ENCODE peak calls at places on chromosomes 6 and 20, in six cellular contexts. O is astrocyte of the spinal cord, M is AG04449, D is cardiac fibroblast, L is AG10803, G is bronchial epithelial cell. Z is an unnamed sample.

GRCh38 chr6:169965657-169966311 is 214.4 kb downstream of the ERMARD start:
- DNase-seq in D (no peak), O (no peak), M (no peak), L (no peak), G (no peak), Z (no peak)

GRCh38 chr6:37317312-37318038 is 36.3 kb upstream of the RNF8 start:
- DNase-seq in G (no peak), D (no peak), L (no peak), O (no peak), M (no peak), Z (no peak)

GRCh38 chr6:168127384-168127868 is 48.4 kb upstream of the FRMD1 start:
- DNase-seq in L (no peak), G (no peak), D (no peak), O (no peak), M (no peak), Z (no peak)

GRCh38 chr6:119562168-119562567 is 212.6 kb upstream of the MAN1A1 start:
- DNase-seq in D (no peak), G (no peak), L (no peak), O (no peak), M (no peak), Z (no peak)

GRCh38 chr6:170035896-170036295 is 255.0 kb downstream of the DLL1 start:
- DNase-seq in G (no peak), D (no peak), M (no peak), L (no peak), O (no peak), Z (no peak)

GRCh38 chr6:137698636-137699035 is 168.4 kb upstream of the TNFAIP3 start:
- DNase-seq in M (no peak), O (peak; percentile 10), D (no peak), G (no peak), L (peak; percentile 36), Z (no peak)

GRCh38 chr6:2857580-2858337 is 16.1 kb upstream of the SERPINB1 start:
- DNase-seq in L (peak; percentile 37), M (no peak), O (peak; percentile 83), D (peak; percentile 84), G (no peak), Z (peak; percentile 53)

GRCh38 chr6:48111143-48111506 is at the start of gene PTCHD4:
- DNase-seq in D (peak; percentile 55), M (no peak), O (peak; percentile 77), L (peak; percentile 33), G (peak; percentile 98), Z (peak; percentile 69)

GRCh38 chr6:145241039-145241438 is 494.3 kb downstream of the EPM2A start:
- DNase-seq in D (peak; percentile 74), G (peak; percentile 80), M (peak; percentile 47), L (peak; percentile 55), O (peak; percentile 81), Z (peak; percentile 89)

GRCh38 chr6:14284969-14285368 is 167.4 kb downstream of the CD83 start:
- DNase-seq in L (no peak), D (no peak), O (no peak), M (no peak), G (no peak), Z (no peak)

GRCh38 chr6:170279977-170280688 is 10.7 kb downstream of the DLL1 start:
- DNase-seq in O (no peak), M (no peak), L (peak; percentile 44), G (peak; percentile 67), D (peak; percentile 47), Z (peak; percentile 60)

GRCh38 chr6:33904050-33904827 is 100.4 kb upstream of the MLN start:
- DNase-seq in L (no peak), G (no peak), D (no peak), M (no peak), O (no peak), Z (no peak)

GRCh38 chr6:156752666-156753301 is 24.4 kb upstream of the ARID1B start:
- DNase-seq in D (no peak), O (no peak), M (no peak), G (no peak), L (no peak), Z (no peak)

GRCh38 chr6:168916576-168917207 is 337.0 kb downstream of the THBS2 start:
- DNase-seq in G (no peak), L (peak; percentile 82), D (no peak), O (no peak), M (no peak), Z (peak; percentile 25)

GRCh38 chr6:50850860-50851259 is 32.2 kb downstream of the TFAP2B start:
- DNase-seq in L (no peak), G (no peak), D (no peak), M (no peak), O (no peak), Z (no peak)

GRCh38 chr6:3433005-3433404 is 23.8 kb downstream of the SLC22A23 start:
- DNase-seq in D (no peak), O (no peak), M (no peak), G (no peak), L (no peak), Z (no peak)

GRCh38 chr6:168088161-168089106 is 9.4 kb upstream of the FRMD1 start:
- DNase-seq in G (no peak), M (peak; percentile 16), D (no peak), O (peak; percentile 19), L (peak; percentile 28), Z (peak; percentile 2)

GRCh38 chr20:25274891-25275812 is 27.3 kb downstream of the PYGB start:
- DNase-seq in O (no peak), D (no peak), L (no peak), G (no peak), M (no peak), Z (no peak)

GRCh38 chr20:15700147-15700765 is 873.0 kb downstream of the KIF16B start:
- DNase-seq in O (no peak), M (no peak), D (no peak), G (peak; percentile 75), L (no peak), Z (no peak)

DNA sequence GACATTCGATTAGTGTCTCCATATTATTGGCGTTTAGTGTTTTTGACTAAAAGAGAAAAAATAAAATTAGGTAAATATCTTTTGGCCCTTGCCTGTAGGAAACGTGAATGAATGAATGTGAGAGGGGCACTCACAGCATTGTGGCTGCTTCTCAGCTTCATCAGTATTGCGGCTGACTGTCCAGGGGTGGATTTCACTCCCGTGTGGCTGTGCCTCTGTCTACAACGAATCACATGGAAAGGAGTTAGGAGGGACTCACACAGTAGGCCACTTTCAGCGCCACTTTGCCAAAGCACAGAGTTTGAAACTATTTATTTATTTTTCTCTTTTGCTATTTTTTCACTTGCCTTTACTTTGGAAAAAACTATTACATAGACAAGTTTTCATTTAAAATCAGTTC is 805 bp downstream of the TAGAP start:
- DNase-seq in M (no peak), L (no peak), G (no peak), O (no peak), D (no peak), Z (no peak)
- H3K4me3 ChIP-seq in M (no peak overlapping the region), L (no peak overlapping the region), G (no peak overlapping the region), O (no peak overlapping the region), D (no peak overlapping the region), Z (no peak overlapping the region)

DNA sequence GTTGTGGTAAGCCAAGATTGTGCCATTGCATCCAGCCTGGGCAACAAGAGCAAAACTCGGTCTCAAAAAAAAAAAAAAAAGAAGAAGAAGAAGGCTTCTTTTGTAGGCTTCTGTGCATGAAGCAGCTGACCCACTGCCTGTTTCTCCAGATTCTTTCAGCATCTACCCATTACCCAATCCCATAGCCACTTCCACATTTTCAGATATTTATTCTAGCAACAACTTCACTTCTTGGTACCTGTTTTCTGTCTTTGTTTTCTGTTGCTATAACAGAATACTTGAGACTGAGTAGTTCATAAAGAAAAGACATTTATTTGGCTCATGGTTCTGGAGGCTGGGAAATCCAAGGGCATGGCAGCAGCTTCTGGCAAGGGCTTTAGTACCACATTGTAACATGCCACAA is 95.3 kb upstream of the SGK1 start:
- DNase-seq in G (no peak), L (no peak), D (no peak), M (no peak), O (no peak), Z (no peak)
- TF ChIP-seq CTCF in G (no peak), L (no peak), D (no peak), M (no peak), O (no peak), Z (no peak)

GRCh38 chr6:5937936-5938706 is 68.6 kb downstream of the NRN1 start:
- DNase-seq in L (no peak), O (no peak), G (no peak), M (no peak), D (no peak), Z (no peak)

GRCh38 chr6:5937516-5937915 is 69.2 kb downstream of the NRN1 start:
- DNase-seq in O (no peak), M (no peak), D (no peak), G (no peak), L (no peak), Z (peak; percentile 15)

GRCh38 chr6:5938934-5939333 is 67.8 kb downstream of the NRN1 start:
- DNase-seq in M (no peak), D (no peak), G (no peak), O (no peak), L (no peak), Z (no peak)

GRCh38 chr6:5936140-5936539 is 70.6 kb downstream of the NRN1 start:
- DNase-seq in D (no peak), G (no peak), O (no peak), M (no peak), L (peak; percentile 40), Z (no peak)

GRCh38 chr6:5936611-5937010 is 70.1 kb downstream of the NRN1 start:
- DNase-seq in G (no peak), M (no peak), D (no peak), O (no peak), L (peak; percentile 82), Z (peak; percentile 12)
- H3K4me3 ChIP-seq in G (no peak overlapping the region), M (no peak overlapping the region), D (no peak overlapping the region), O (no peak overlapping the region), L (no peak overlapping the region), Z (no peak overlapping the region)

GRCh38 chr6:26197736-26198625 is 110.8 kb downstream of the HFE start:
- DNase-seq in O (peak; percentile 49), M (no peak), L (no peak), G (peak; percentile 45), D (peak; percentile 58), Z (peak; percentile 41)

GRCh38 chr6:26195376-26195923 is 108.2 kb downstream of the HFE start:
- DNase-seq in D (peak; percentile 97), L (peak; percentile 95), G (peak; percentile 92), O (peak; percentile 96), M (peak; percentile 88), Z (peak; percentile 92)

GRCh38 chr6:26195924-26196845 is 109.0 kb downstream of the HFE start:
- DNase-seq in L (no peak), O (peak; percentile 25), M (no peak), G (no peak), D (peak; percentile 52), Z (no peak)

GRCh38 chr6:26198626-26199056 is 111.4 kb downstream of the HFE start:
- DNase-seq in L (no peak), O (peak; percentile 66), M (no peak), G (peak; percentile 49), D (no peak), Z (no peak)

DNA sequence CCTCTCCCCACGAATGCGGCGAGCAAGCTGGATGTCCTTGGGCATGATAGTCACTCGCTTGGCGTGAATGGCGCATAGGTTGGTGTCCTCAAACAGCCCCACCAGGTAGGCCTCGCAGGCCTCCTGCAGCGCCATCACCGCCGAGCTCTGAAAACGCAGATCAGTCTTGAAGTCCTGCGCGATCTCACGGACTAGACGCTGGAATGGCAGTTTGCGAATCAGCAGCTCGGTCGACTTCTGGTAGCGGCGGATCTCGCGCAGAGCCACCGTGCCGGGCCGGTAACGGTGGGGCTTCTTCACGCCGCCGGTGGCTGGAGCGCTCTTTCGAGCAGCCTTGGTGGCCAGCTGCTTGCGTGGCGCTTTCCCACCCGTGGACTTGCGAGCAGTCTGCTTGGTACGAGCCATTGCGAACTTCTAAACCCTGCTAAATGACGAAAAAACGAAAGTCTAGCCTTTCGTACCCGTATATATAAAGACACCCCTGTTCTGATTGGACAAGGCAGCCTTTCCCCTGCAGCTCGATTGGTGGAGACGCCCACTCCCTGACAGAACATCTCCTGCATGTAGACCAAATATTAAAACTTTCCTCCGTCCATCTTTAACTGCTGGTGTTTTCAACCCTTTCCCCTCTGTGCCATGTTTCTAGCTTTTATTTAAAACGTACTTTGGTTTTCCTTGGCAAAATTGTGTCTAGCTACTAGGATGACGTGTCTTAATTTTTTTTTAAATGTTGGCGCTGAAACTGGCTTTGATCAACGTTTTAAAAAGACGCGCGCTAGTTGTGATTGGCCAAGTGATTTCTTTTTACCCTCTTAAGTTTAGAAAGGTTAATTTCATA is 109.8 kb downstream of the HFE start:
- DNase-seq in M (no peak), G (peak; percentile 82), O (peak; percentile 95), L (peak; percentile 91), D (peak; percentile 96), Z (peak; percentile 89)
- TF ChIP-seq CTCF in M (peak; percentile 4), G (peak; percentile 21), O (peak; percentile 6), L (peak; percentile 4), D (no peak), Z (no peak)

Z was measured in fibroblast of mammary gland.